ENCODE peak calls at places on chromosomes 6 and 20, in six cellular contexts. I, G, U, A, R and L are unnamed samples.

GRCh38 chr20:16758459-16759160 is 10.5 kb downstream of the OTOR start:
- DNase-seq in I (no peak), U (no peak), A (no peak), R (no peak), G (no peak), L (peak)

GRCh38 chr6:130218136-130218535 is 4.6 kb downstream of the SAMD3 start:
- DNase-seq in R (no peak), I (no peak), U (no peak), G (no peak), A (no peak), L (no peak)

GRCh38 chr20:38145094-38146075 is 19.7 kb downstream of the TGM2 start:
- DNase-seq in G (peak), I (peak), A (no peak), R (no peak), U (peak), L (peak)

GRCh38 chr6:84411060-84411629 is 183.7 kb upstream of the CEP162 start:
- DNase-seq in U (no peak), G (peak), R (no peak), A (no peak), I (peak), L (peak)

GRCh38 chr20:815914-816606 is 17.5 kb upstream of the FAM110A start:
- DNase-seq in G (peak), R (peak), U (peak), I (peak), A (peak), L (peak)

GRCh38 chr20:18066421-18067333 is 9.0 kb upstream of the OVOL2 start:
- DNase-seq in I (no peak), R (no peak), U (no peak), A (no peak), G (no peak), L (no peak)

GRCh38 chr6:10962673-10963072 is 75.8 kb downstream of the SYCP2L start:
- DNase-seq in G (peak), A (no peak), I (peak), R (no peak), U (no peak), L (peak)

GRCh38 chr20:5569021-5569420 is 181.2 kb upstream of the SHLD1 start:
- DNase-seq in A (no peak), R (peak), U (peak), I (peak), G (peak), L (peak)

GRCh38 chr6:50655848-50656453 is 57.4 kb upstream of the TFAP2D start:
- DNase-seq in R (no peak), I (no peak), G (no peak), A (no peak), U (peak), L (peak)

GRCh38 chr6:89483111-89483720 is 50.3 kb downstream of the ANKRD6 start:
- DNase-seq in I (peak), U (no peak), G (peak), R (no peak), A (peak), L (peak)

GRCh38 chr20:32495217-32495565 is 89.9 kb downstream of the NOL4L start:
- DNase-seq in A (no peak), I (no peak), G (peak), R (no peak), U (no peak), L (no peak)

GRCh38 chr6:166330612-166331011 is 11.7 kb downstream of the SFT2D1 start:
- DNase-seq in G (peak), R (no peak), U (no peak), A (peak), I (peak), L (peak)

GRCh38 chr6:6131492-6132109 is 124.9 kb upstream of the NRN1 start:
- DNase-seq in G (no peak), R (peak), A (no peak), U (peak), I (no peak), L (peak)

GRCh38 chr20:2335096-2335495 is 39.3 kb downstream of the TGM3 start:
- DNase-seq in U (no peak), I (no peak), A (peak), G (no peak), R (no peak), L (no peak)

GRCh38 chr20:3209023-3209945 is at the start of gene ITPA:
- DNase-seq in A (peak), R (no peak), U (peak), I (peak), G (peak), L (peak)

GRCh38 chr6:2771021-2771558 is 5.9 kb downstream of the WRNIP1 start:
- DNase-seq in A (no peak), I (no peak), R (no peak), U (no peak), G (no peak), L (no peak)

GRCh38 chr6:105445461-105445860 is 42.6 kb upstream of the PREP start:
- DNase-seq in A (no peak), R (no peak), I (no peak), G (no peak), U (peak), L (no peak)

GRCh38 chr20:6898928-6899327 is 131.4 kb downstream of the BMP2 start:
- DNase-seq in I (no peak), A (no peak), G (no peak), U (no peak), R (no peak), L (no peak)

GRCh38 chr6:34592208-34592952 is 36.3 kb upstream of the SPDEF start:
- DNase-seq in U (no peak), G (no peak), I (no peak), A (no peak), R (no peak), L (no peak)

GRCh38 chr6:135128268-135128914 is 52.7 kb upstream of the MYB start:
- DNase-seq in I (no peak), R (no peak), A (no peak), U (peak), G (no peak), L (no peak)

GRCh38 chr20:17747431-17747846 is 47.7 kb downstream of the BANF2 start:
- DNase-seq in I (peak), R (peak), G (peak), A (no peak), U (peak), L (peak)

GRCh38 chr6:15330174-15330934 is 84.5 kb downstream of the JARID2 start:
- DNase-seq in G (peak), U (peak), I (peak), A (peak), R (no peak), L (peak)

GRCh38 chr6:15331143-15331542 is 85.3 kb downstream of the JARID2 start:
- DNase-seq in G (no peak), U (no peak), R (no peak), I (no peak), A (peak), L (peak)

GRCh38 chr6:15331629-15332241 is 85.9 kb downstream of the JARID2 start:
- DNase-seq in U (no peak), G (no peak), R (no peak), I (no peak), A (no peak), L (no peak)

GRCh38 chr6:15335385-15335784 is 89.5 kb downstream of the JARID2 start:
- DNase-seq in A (no peak), R (no peak), U (no peak), I (no peak), G (no peak), L (no peak)

DNA sequence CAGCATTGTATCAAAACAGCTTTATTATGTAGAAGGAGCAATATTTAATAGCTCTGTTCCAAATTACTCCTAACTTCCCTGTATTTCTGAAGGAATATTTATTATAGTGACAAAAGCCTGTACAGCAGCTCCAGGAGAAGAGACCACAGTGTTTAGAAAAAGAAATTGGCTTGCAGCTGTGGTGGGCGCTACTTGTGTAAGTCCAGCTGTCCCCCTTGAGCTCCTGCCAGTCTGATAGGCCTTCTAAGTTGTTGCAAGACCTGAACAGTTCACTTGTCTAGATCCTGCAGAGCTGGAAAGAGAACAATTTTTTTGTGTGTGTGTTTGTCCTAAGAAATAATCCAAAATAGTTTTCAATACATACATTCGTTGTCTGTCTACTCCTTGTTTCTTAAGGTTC is 86.6 kb downstream of the JARID2 start:
- DNase-seq in G (peak), A (no peak), U (no peak), R (no peak), I (no peak), L (no peak)
- H3K9ac ChIP-seq in G (no peak), A (no peak), U (no peak), R (no peak), I (no peak), L (no peak)

DNA sequence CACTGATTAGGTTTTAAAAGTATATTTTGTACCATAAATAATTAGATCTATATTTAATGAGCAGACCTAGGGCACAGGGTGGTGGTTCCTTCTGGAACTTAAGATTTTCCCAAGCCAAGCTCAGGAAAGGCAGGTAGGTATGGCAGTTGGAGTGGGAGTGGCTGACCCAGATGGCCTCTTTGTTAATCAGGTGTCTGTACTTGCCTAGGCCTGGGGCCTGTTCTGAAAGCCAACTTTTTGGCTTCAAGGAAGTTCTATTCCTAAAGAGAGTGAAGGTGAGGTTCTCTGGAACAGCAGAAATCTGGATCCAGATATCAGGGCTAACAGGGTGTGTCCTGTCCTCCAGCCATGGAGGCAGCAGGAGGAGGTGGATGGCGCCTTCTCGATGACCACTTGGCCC is 44.9 kb downstream of the VEGFA start:
- DNase-seq in A (no peak), U (no peak), R (no peak), I (no peak), G (no peak), L (no peak)
- TF ChIP-seq EZH2 in A (no peak), U (no peak), R (no peak), I (no peak), G (no peak), L (no peak)

GRCh38 chr6:107630341-107630995 is 140.6 kb downstream of the SOBP start:
- DNase-seq in I (no peak), R (no peak), U (no peak), A (no peak), G (no peak), L (no peak)
- H3K9ac ChIP-seq in I (no peak), R (no peak), U (no peak), A (no peak), G (no peak), L (no peak)

DNA sequence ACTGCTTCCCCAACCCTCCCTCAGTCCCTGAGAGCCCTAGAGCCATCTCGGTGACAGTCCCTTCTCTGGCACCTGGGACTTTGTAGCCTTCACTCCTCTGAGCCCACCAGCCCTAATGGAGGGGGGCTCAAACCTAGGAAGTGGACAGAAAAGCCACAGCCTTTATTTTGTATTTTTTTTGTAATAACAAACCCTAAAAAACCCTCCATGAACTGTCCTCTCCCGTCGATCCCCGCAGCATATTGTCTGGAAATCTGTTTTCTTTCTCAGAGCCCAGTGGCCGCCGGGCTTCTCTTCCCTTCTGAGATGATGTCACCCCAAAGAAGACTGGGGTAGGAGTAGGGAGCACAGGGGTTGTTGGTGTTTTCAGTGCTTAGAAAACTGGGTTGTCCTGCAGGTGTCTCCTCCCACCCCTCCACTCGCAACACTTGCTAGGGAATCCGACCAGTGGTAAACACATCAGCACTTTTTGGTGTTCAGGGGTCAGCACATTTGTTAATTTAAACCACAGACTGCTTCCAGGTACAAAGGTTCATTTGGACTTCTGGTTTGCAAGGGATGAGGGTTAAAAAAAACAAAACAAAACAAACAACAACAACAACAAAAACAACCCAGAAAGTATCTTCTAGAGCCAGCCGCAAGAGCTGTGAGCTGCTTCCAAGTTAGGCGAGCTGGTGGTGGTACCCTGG is 9.9 kb downstream of the PAX1 start:
- DNase-seq in G (no peak), I (no peak), U (no peak), R (no peak), A (no peak), L (no peak)
- TF ChIP-seq EZH2 in G (no peak), I (no peak), U (no peak), R (no peak), A (no peak), L (no peak)

GRCh38 chr20:63680857-63681608 is 15.4 kb upstream of the TNFRSF6B start:
- DNase-seq in I (no peak), A (no peak), U (no peak), R (no peak), G (no peak), L (no peak)

GRCh38 chr20:63680427-63680826 is 16.0 kb upstream of the TNFRSF6B start:
- DNase-seq in R (no peak), I (no peak), G (no peak), A (no peak), U (no peak), L (no peak)

GRCh38 chr20:63681609-63682142 is 14.8 kb upstream of the TNFRSF6B start:
- DNase-seq in U (no peak), G (no peak), I (no peak), R (no peak), A (no peak), L (no peak)

GRCh38 chr20:63679799-63680305 is 16.6 kb upstream of the TNFRSF6B start:
- DNase-seq in I (no peak), U (no peak), G (no peak), A (no peak), R (no peak), L (no peak)

DNA sequence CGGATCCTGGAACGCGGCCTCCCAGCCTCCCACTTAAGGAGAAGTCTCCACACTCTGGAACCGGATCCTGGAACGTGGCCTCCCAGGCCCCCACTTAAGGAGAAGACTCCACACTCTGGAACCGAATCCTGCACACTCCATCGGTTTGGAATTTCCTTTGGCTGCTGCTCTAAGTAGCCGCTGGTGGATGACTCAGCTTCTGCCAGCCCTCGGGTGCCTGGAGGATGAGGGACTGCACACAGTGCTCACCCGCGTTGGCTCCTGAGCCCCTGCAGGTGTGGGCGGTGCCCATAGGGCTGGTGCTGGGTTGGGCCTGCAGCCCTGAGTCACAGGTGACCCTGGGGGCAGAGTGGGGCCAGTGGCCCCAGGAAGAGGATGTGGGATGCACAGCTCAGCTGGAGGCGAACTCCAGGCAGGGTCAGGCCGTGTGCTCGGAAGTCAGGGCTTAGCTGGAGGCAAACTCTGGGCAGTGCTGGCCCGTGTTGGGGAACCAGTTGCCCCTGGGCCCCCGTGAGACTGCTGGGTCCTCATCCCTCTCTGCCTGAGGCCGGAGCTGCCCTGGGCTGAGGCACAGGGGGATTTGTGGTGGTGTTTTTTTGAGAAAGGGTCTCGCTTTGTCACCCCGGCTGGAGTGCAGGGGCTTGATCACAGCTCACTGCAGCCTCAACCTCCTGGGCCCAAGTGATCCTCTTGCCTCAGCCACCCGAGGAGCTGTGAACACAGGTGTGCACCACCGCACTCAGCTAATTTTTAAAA is 13.9 kb upstream of the TNFRSF6B start:
- DNase-seq in I (peak), A (no peak), U (peak), R (peak), G (peak), L (peak)
- H3K9ac ChIP-seq in I (peak), A (no peak), U (peak), R (peak), G (peak), L (peak)

DNA sequence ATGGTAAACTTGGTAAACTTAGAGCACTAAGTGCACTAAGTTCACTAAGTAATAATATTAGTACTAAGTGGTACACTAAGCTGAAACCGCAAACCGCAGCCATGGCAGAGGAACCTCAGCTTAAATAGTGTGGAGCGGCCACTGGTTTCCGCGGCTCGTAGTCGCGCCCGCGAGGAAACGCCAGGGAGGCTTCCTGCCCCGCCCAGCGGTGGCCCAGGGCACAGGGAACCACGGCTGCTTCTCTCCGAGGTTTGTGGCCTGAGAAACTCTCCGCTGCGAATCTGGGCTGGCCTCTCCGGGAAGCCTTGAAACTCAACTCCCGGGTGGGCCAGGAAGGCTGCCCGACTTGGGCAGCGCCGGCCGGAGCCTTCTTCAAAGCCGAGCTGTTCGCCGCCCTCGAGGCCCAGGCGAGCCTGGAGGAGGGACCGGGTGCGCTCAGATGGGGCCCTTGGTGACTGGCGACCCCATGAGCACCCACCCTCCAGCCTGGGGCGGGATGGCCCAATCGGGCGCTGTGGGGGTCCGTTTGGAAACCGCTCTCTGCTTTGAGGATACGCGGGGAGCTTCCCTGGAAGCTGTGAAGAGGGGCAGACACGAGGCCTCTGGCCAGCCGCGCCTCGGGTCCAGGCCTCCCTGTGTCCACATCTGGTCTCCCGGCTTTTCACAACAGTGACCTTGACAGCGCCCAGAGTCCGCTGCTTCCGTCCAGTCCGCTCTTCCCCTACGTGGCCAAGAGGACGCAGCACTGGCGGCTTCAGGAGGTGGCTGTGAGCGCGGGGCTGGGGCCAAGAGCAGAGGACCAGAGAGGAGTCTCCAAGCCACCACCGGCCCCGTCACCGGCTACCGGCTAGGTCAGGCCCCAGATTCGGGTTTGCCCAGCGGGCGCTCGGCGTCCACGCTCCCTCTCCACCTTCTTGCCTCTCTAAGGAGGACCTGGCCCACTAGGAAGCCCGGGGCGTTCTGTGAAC is 25.4 kb upstream of the HLA-E start:
- DNase-seq in I (peak), G (peak), U (no peak), R (no peak), A (no peak), L (peak)
- TF ChIP-seq EZH2 in I (peak), G (peak), U (peak), R (no peak), A (no peak), L (peak)

DNA sequence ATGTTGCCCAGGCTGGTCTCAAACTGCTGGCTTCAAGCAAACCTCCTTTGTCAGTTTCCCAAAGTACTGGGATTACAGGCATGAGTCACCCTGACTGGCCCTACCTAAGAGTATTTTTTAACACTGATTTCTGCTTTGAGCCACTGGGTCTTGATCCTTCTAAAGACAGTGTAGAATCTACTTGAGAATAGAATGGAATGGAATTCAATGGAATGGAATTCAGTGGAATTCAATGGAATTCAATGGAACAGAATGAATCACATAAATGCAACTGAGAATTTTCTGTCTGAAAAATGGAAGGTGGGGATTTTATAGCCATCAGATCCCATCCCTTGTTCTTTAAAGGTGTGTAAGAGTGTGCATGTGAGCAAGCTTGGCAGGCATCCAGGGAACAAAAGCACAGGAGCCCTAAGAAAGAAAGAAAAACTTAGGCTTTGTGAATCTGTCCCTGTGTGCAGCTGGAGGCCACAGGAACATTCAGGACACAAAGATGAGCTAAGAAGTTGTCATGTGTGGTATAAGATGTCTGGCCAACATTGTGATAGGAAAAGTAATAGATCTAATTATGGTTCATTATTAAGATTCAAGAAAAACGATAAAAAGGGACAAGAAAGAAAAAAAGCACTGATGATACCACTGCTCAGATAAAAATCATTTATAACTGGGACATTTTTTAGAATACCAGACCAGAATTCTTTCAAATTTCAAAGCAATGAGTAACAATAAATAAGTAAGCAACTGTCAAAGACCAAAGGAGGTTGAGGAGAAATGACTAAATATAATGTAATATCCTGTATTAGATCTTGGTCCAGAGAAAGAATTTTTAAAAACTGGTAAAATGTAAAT is 681.0 kb upstream of the GJE1 start:
- DNase-seq in R (peak), A (no peak), I (peak), G (peak), U (peak), L (peak)
- H3K9ac ChIP-seq in R (no peak), A (no peak), I (peak), G (no peak), U (no peak), L (peak)